ENCODE peak calls at places on chromosome 20, in nine cellular contexts. C is pancreas, T is gastrocnemius medialis, U is Peyer's patch, N is spleen, B is H9, X is OCI-LY7, Z is thoracic aorta, D is Panc1. S is an unnamed sample. For H3K4me1, the result is how much of the 10 kb centered on the place peaks cover.

GRCh38 chr20:58574469-58574868 is 59.3 kb upstream of the APCDD1L start:
- DNase-seq in U (no peak), N (no peak), C (no peak), T (no peak), B (no peak), D (no peak), Z (no peak), X (no peak), S (no peak)

GRCh38 chr20:58651823-58652605 is 931 bp downstream of the STX16 start:
- DNase-seq in T (peak), C (peak), B (peak), N (peak), D (peak), Z (no peak), U (peak), X (peak), S (peak)

GRCh38 chr20:62052336-62052841 is 13.3 kb downstream of the TAF4 start:
- DNase-seq in U (no peak), N (peak), Z (no peak), X (no peak), B (no peak), T (no peak), D (no peak), C (no peak), S (no peak)

GRCh38 chr20:25987073-25987927 is 290.6 kb upstream of the ZNF337 start:
- DNase-seq in B (peak), X (peak), D (peak), U (peak), C (no peak), Z (no peak), T (no peak), N (peak), S (no peak)

GRCh38 chr20:49475979-49476378 is 6.5 kb downstream of the KCNB1 start:
- DNase-seq in U (no peak), X (no peak), B (no peak), C (no peak), D (no peak), Z (no peak), N (no peak), T (no peak), S (no peak)

GRCh38 chr20:33927703-33928102 is 66.0 kb upstream of the RALY start:
- DNase-seq in N (no peak), B (no peak), D (no peak), C (no peak), Z (no peak), X (no peak), U (no peak), T (no peak), S (no peak)

GRCh38 chr20:10115021-10115420 is 80.2 kb downstream of the ANKEF1 start:
- DNase-seq in U (no peak), N (no peak), D (no peak), B (no peak), X (no peak), C (no peak), Z (no peak), T (no peak), S (no peak)

GRCh38 chr20:34579191-34579661 is 20.7 kb downstream of the MAP1LC3A start:
- DNase-seq in Z (peak), T (peak), U (peak), B (no peak), N (no peak), X (no peak), D (no peak), C (no peak), S (no peak)

GRCh38 chr20:59665656-59666555 is 61.6 kb downstream of the PHACTR3 start:
- DNase-seq in B (no peak), C (no peak), X (no peak), D (no peak), T (no peak), N (no peak), U (no peak), Z (no peak), S (peak)

GRCh38 chr20:46151936-46152335 is 33.8 kb downstream of the CD40 start:
- DNase-seq in D (no peak), Z (no peak), X (peak), N (peak), T (no peak), C (no peak), U (no peak), B (peak), S (no peak)

GRCh38 chr20:25053207-25054132 is 4.5 kb downstream of the ACSS1 start:
- DNase-seq in D (no peak), T (peak), U (peak), N (peak), B (no peak), C (no peak), X (no peak), Z (no peak), S (no peak)

GRCh38 chr20:63123326-63123725 is 92.6 kb downstream of the YTHDF1 start:
- DNase-seq in C (peak), X (no peak), U (no peak), B (peak), N (peak), D (no peak), T (no peak), Z (no peak), S (no peak)

GRCh38 chr20:25046181-25046641 is 11.7 kb downstream of the ACSS1 start:
- DNase-seq in T (peak), N (peak), Z (no peak), D (no peak), C (peak), B (no peak), U (peak), X (no peak), S (no peak)

GRCh38 chr20:39206899-39207564 is 244.9 kb downstream of the DHX35 start:
- DNase-seq in D (no peak), C (no peak), N (no peak), X (no peak), Z (no peak), T (peak), B (no peak), U (no peak), S (peak)

GRCh38 chr20:34546751-34547181 is 11.8 kb upstream of the MAP1LC3A start:
- DNase-seq in U (peak), N (no peak), D (no peak), Z (no peak), X (no peak), C (no peak), B (no peak), T (no peak), S (no peak)

GRCh38 chr20:62578294-62578897 is 63.9 kb upstream of the SLCO4A1 start:
- DNase-seq in C (no peak), D (no peak), U (no peak), Z (no peak), B (no peak), N (no peak), T (no peak), X (peak), S (no peak)

GRCh38 chr20:59398552-59399265 is 98.3 kb downstream of the EDN3 start:
- DNase-seq in N (no peak), B (no peak), C (no peak), U (no peak), X (no peak), Z (no peak), D (no peak), T (no peak), S (no peak)

GRCh38 chr20:39112196-39112743 is 150.1 kb downstream of the DHX35 start:
- DNase-seq in X (peak), N (no peak), Z (no peak), D (no peak), C (peak), U (no peak), B (peak), T (peak), S (no peak)

GRCh38 chr20:49717693-49718092 is 4.0 kb upstream of the B4GALT5 start:
- DNase-seq in N (no peak), D (peak), X (no peak), Z (no peak), B (no peak), T (peak), U (no peak), C (no peak), S (no peak)

GRCh38 chr20:5991623-5992441 is 41.4 kb downstream of the MCM8 start:
- DNase-seq in B (no peak), Z (no peak), T (no peak), N (no peak), D (no peak), C (no peak), U (no peak), X (no peak), S (no peak)

GRCh38 chr20:32006841-32007786 is 3.1 kb upstream of the CCM2L start:
- DNase-seq in T (no peak), U (no peak), X (no peak), D (no peak), N (peak), Z (no peak), B (no peak), C (no peak), S (no peak)

GRCh38 chr20:22414354-22414753 is 170.0 kb downstream of the FOXA2 start:
- DNase-seq in X (no peak), C (no peak), U (no peak), N (no peak), Z (no peak), T (no peak), B (no peak), D (no peak), S (no peak)

GRCh38 chr20:15162061-15162740 is 824.8 kb upstream of the FLRT3 start:
- DNase-seq in Z (no peak), N (no peak), B (no peak), U (no peak), C (no peak), X (no peak), T (no peak), D (no peak), S (no peak)

GRCh38 chr20:11792229-11792953 is 125.3 kb upstream of the BTBD3 start:
- DNase-seq in T (no peak), X (no peak), B (no peak), C (no peak), D (no peak), U (no peak), Z (no peak), N (no peak), S (no peak)
- H3K4me1 ChIP-seq in T (under half), X (under half), B (under half), C (under half), D (under half), U (under half), Z (under half), N (under half), S (under half)

GRCh38 chr20:44157061-44157460 is 29.9 kb downstream of the JPH2 start:
- DNase-seq in C (no peak), Z (no peak), D (no peak), B (no peak), N (no peak), T (peak), X (no peak), U (no peak), S (no peak)

GRCh38 chr20:44159711-44160110 is 27.3 kb downstream of the JPH2 start:
- DNase-seq in B (no peak), X (no peak), C (no peak), U (no peak), T (no peak), N (no peak), Z (no peak), D (no peak), S (no peak)

GRCh38 chr20:44160133-44160532 is 26.9 kb downstream of the JPH2 start:
- DNase-seq in B (no peak), N (no peak), C (no peak), X (no peak), Z (no peak), U (no peak), T (no peak), D (no peak), S (no peak)

GRCh38 chr20:44154521-44155001 is 32.4 kb downstream of the JPH2 start:
- DNase-seq in T (peak), X (no peak), Z (peak), C (no peak), U (no peak), D (no peak), N (no peak), B (no peak), S (no peak)

GRCh38 chr20:44159125-44159524 is 27.9 kb downstream of the JPH2 start:
- DNase-seq in U (no peak), D (no peak), X (no peak), B (no peak), Z (no peak), C (no peak), T (no peak), N (no peak), S (no peak)
- H3K27ac ChIP-seq in U (no peak), D (no peak), X (no peak), B (no peak), Z (peak), C (no peak), T (peak), N (no peak), S (no peak)

DNA sequence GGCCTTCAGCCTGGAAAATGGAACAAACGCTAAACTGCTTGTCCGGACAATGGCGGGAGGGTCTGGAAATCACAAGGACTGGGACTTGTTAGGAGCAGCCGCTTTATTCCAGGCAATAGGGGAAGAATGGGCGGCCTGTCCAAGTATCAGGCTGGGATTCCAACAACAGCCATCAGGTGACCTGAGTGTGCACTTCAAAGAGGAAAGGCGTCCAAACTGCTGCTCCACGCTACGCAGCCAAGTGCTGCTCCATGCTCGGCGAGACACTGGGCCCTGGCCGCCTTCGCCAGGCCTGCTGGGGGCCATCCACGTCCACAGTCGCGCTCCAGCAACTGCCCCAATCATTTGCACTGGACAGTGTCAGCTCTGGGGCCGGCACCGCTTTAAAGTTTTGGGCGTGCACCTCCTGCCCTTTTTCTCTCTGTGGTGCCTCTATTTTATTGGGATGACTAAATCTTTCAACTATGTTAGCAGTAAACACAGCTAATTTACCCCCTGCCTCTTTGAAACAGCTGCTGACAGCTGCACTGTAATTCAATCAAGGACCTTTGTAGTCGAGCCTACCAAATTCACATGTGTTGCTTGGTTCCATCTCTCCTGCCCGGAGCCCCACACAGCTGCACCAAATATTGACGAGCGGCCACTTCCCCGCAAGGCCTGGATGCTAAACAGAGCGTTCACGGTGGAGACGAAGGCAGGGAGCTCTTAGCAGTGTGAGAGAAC is 98.3 kb downstream of the BMP7 start:
- DNase-seq in B (no peak), X (no peak), Z (no peak), N (peak), D (no peak), C (no peak), U (peak), T (no peak), S (no peak)
- H3K4me1 ChIP-seq in B (under half), X (under half), Z (under half), N (under half), D (under half), C (under half), U (under half), T (under half), S (under half)

DNA sequence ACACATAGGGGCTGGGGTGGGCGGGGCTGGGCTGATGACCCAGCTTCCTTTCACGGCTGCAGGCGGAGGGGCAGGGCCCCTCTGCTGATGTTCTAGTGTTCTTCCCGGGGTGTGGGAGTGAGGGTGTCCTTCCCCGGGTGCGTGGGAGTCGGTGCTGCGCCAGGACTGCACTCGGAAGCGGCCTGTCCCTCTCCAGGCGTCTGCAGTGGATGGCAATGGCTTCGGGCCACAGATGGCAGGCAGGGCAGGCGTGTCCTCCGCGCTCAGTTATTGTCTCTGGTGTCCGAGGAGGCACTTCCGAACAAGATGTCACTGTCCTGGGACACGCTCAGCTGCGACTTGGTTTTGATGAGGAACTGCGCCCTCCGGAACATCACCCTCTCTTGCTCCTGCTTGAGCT is 19.1 kb downstream of the KCNG1 start:
- DNase-seq in N (no peak), D (no peak), C (no peak), X (no peak), T (no peak), Z (no peak), U (no peak), B (no peak), S (no peak)
- H3K27ac ChIP-seq in N (no peak), D (no peak), C (no peak), X (no peak), T (no peak), Z (no peak), U (no peak), B (no peak), S (no peak)

S was measured in lung.